ENCODE peak calls at places on chromosomes 11 and 22, in four cellular contexts. One of them, this sample, is unnamed.

GRCh38 chr11:63843042-63843441 is 4.1 kb downstream of the MARK2 start:
- DNase-seq in GM23338: no peak
- DNase-seq in left cardiac atrium: no peak
- DNase-seq in Right ventricle myocardium superior: no peak
- DNase-seq in this sample: no peak

GRCh38 chr22:22579869-22580604 is 21.0 kb upstream of the PRAME start:
- DNase-seq in GM23338: no peak
- DNase-seq in left cardiac atrium: no peak
- DNase-seq in Right ventricle myocardium superior: no peak
- DNase-seq in this sample: no peak

GRCh38 chr11:442611-443081 is 835 bp upstream of the ANO9 start:
- DNase-seq in GM23338: no peak
- DNase-seq in left cardiac atrium: peak; percentile 19
- DNase-seq in Right ventricle myocardium superior: peak; percentile 37
- DNase-seq in this sample: peak; percentile 51

GRCh38 chr22:30810105-30810504 is 115.4 kb downstream of the OSBP2 start:
- DNase-seq in GM23338: no peak
- DNase-seq in left cardiac atrium: no peak
- DNase-seq in Right ventricle myocardium superior: no peak
- DNase-seq in this sample: no peak

GRCh38 chr22:24090581-24090980 is 79.5 kb downstream of the CABIN1 start:
- DNase-seq in GM23338: no peak
- DNase-seq in left cardiac atrium: no peak
- DNase-seq in Right ventricle myocardium superior: no peak
- DNase-seq in this sample: no peak

GRCh38 chr22:22703715-22704114 is 59.3 kb downstream of the GGTLC2 start:
- DNase-seq in GM23338: no peak
- DNase-seq in left cardiac atrium: no peak
- DNase-seq in Right ventricle myocardium superior: no peak
- DNase-seq in this sample: no peak

GRCh38 chr11:109423114-109423859 is 1.3 kb downstream of the C11orf87 start:
- DNase-seq in GM23338: peak; percentile 52
- DNase-seq in left cardiac atrium: peak; percentile 21
- DNase-seq in Right ventricle myocardium superior: peak; percentile 39
- DNase-seq in this sample: no peak

GRCh38 chr22:33909075-33909458 is 11.2 kb downstream of the LARGE1 start:
- DNase-seq in GM23338: no peak
- DNase-seq in left cardiac atrium: peak; percentile 31
- DNase-seq in Right ventricle myocardium superior: peak; percentile 45
- DNase-seq in this sample: peak; percentile 57

GRCh38 chr11:2085251-2086066 is 53.7 kb downstream of the IGF2 start:
- DNase-seq in GM23338: no peak
- DNase-seq in left cardiac atrium: peak; percentile 10
- DNase-seq in Right ventricle myocardium superior: no peak
- DNase-seq in this sample: no peak

GRCh38 chr22:46578824-46579561 is 41.2 kb upstream of the GRAMD4 start:
- DNase-seq in GM23338: no peak
- DNase-seq in left cardiac atrium: peak; percentile 75
- DNase-seq in Right ventricle myocardium superior: peak; percentile 81
- DNase-seq in this sample: peak; percentile 80

GRCh38 chr11:118448294-118448693 is 12.0 kb downstream of the KMT2A start:
- DNase-seq in GM23338: no peak
- DNase-seq in left cardiac atrium: no peak
- DNase-seq in Right ventricle myocardium superior: no peak
- DNase-seq in this sample: no peak

GRCh38 chr11:80466570-80466969 is 1025.7 kb upstream of the TENM4 start:
- DNase-seq in GM23338: no peak
- DNase-seq in left cardiac atrium: no peak
- DNase-seq in Right ventricle myocardium superior: no peak
- DNase-seq in this sample: no peak

GRCh38 chr22:31970490-31971444 is 26.4 kb downstream of the YWHAH start:
- DNase-seq in GM23338: peak; percentile 86
- DNase-seq in left cardiac atrium: peak; percentile 83
- DNase-seq in Right ventricle myocardium superior: peak; percentile 89
- DNase-seq in this sample: peak; percentile 78

GRCh38 chr11:48141475-48142100 is 75.0 kb upstream of the OR4B1 start:
- DNase-seq in GM23338: no peak
- DNase-seq in left cardiac atrium: no peak
- DNase-seq in Right ventricle myocardium superior: peak; percentile 50
- DNase-seq in this sample: no peak

GRCh38 chr11:60927061-60927592 is 2.9 kb downstream of the TMEM132A start:
- DNase-seq in GM23338: no peak
- DNase-seq in left cardiac atrium: no peak
- DNase-seq in Right ventricle myocardium superior: no peak
- DNase-seq in this sample: no peak

GRCh38 chr11:20790622-20791021 is 121.2 kb downstream of the NELL1 start:
- DNase-seq in GM23338: peak; percentile 65
- DNase-seq in left cardiac atrium: no peak
- DNase-seq in Right ventricle myocardium superior: no peak
- DNase-seq in this sample: no peak

GRCh38 chr22:42990131-42990838 is 24.7 kb downstream of the PACSIN2 start:
- DNase-seq in GM23338: peak; percentile 51
- DNase-seq in left cardiac atrium: peak; percentile 54
- DNase-seq in Right ventricle myocardium superior: no peak
- DNase-seq in this sample: peak; percentile 52

GRCh38 chr11:97557399-97557798 is 1167.6 kb downstream of the JRKL start:
- DNase-seq in GM23338: no peak
- DNase-seq in left cardiac atrium: no peak
- DNase-seq in Right ventricle myocardium superior: no peak
- DNase-seq in this sample: no peak

This sample was measured in psoas muscle.